ENCODE peak calls at places on chromosomes 4 and X, in five cellular contexts. One of them, this sample, is unnamed.
A peak's percentile ranks its signal among the peaks of the same experiment; 100 is the strongest.

GRCh38 chr4:24089831-24090531 is 200.1 kb upstream of the PPARGC1A start:
- DNase-seq in epithelial cell of esophagus: peak; percentile 18
- DNase-seq in foreskin fibroblast: peak; percentile 80
- DNase-seq in heart right ventricle: no peak
- DNase-seq in Calu3: no peak
- DNase-seq in this sample: no peak

GRCh38 chrX:56385960-56386359 is 153.8 kb downstream of the KLF8 start:
- DNase-seq in epithelial cell of esophagus: no peak
- DNase-seq in foreskin fibroblast: no peak
- DNase-seq in heart right ventricle: no peak
- DNase-seq in Calu3: no peak
- DNase-seq in this sample: no peak

GRCh38 chrX:103453655-103454054 is 65.6 kb downstream of the RAB40A start:
- DNase-seq in epithelial cell of esophagus: peak; percentile 92
- DNase-seq in foreskin fibroblast: peak; percentile 92
- DNase-seq in heart right ventricle: no peak
- DNase-seq in Calu3: no peak
- DNase-seq in this sample: peak; percentile 83

GRCh38 chr4:13559414-13559813 is 15.1 kb upstream of the NKX3-2 start:
- DNase-seq in epithelial cell of esophagus: peak; percentile 68
- DNase-seq in foreskin fibroblast: peak; percentile 82
- DNase-seq in heart right ventricle: no peak
- DNase-seq in Calu3: no peak
- DNase-seq in this sample: peak; percentile 89

GRCh38 chr4:53861856-53862610 is 202.4 kb downstream of the CHIC2 start:
- DNase-seq in epithelial cell of esophagus: peak; percentile 59
- DNase-seq in foreskin fibroblast: peak; percentile 95
- DNase-seq in heart right ventricle: peak; percentile 45
- DNase-seq in Calu3: no peak
- DNase-seq in this sample: peak; percentile 92

GRCh38 chr4:100288167-100288566 is 97.9 kb upstream of the DDIT4L start:
- DNase-seq in epithelial cell of esophagus: peak; percentile 80
- DNase-seq in foreskin fibroblast: peak; percentile 41
- DNase-seq in heart right ventricle: no peak
- DNase-seq in Calu3: no peak
- DNase-seq in this sample: no peak

GRCh38 chrX:30618160-30618765 is 35.0 kb upstream of the GK start:
- DNase-seq in epithelial cell of esophagus: peak; percentile 18
- DNase-seq in foreskin fibroblast: no peak
- DNase-seq in heart right ventricle: no peak
- DNase-seq in Calu3: peak; percentile 1
- DNase-seq in this sample: no peak

GRCh38 chr4:673349-674091 is 556 bp downstream of the ATP5ME start:
- DNase-seq in epithelial cell of esophagus: peak; percentile 29
- DNase-seq in foreskin fibroblast: peak; percentile 67
- DNase-seq in heart right ventricle: peak; percentile 47
- DNase-seq in Calu3: peak; percentile 22
- DNase-seq in this sample: no peak

GRCh38 chr4:150867148-150867547 is 147.9 kb downstream of the LRBA start:
- DNase-seq in epithelial cell of esophagus: peak; percentile 86
- DNase-seq in foreskin fibroblast: peak; percentile 81
- DNase-seq in heart right ventricle: peak; percentile 59
- DNase-seq in Calu3: peak; percentile 39
- DNase-seq in this sample: peak; percentile 60

GRCh38 chr4:124025423-124025822 is 628.8 kb downstream of the SPRY1 start:
- DNase-seq in epithelial cell of esophagus: no peak
- DNase-seq in foreskin fibroblast: no peak
- DNase-seq in heart right ventricle: no peak
- DNase-seq in Calu3: no peak
- DNase-seq in this sample: no peak

GRCh38 chrX:47623540-47624027 is 3.9 kb upstream of the SYN1 start:
- DNase-seq in epithelial cell of esophagus: peak; percentile 67
- DNase-seq in foreskin fibroblast: peak; percentile 83
- DNase-seq in heart right ventricle: peak; percentile 56
- DNase-seq in Calu3: peak; percentile 69
- DNase-seq in this sample: peak; percentile 46

GRCh38 chrX:138945219-138945618 is 233.7 kb upstream of the FGF13 start:
- DNase-seq in epithelial cell of esophagus: peak; percentile 69
- DNase-seq in foreskin fibroblast: no peak
- DNase-seq in heart right ventricle: no peak
- DNase-seq in Calu3: no peak
- DNase-seq in this sample: no peak

GRCh38 chr4:134935320-134935719 is 733.7 kb upstream of the PABPC4L start:
- DNase-seq in epithelial cell of esophagus: peak; percentile 30
- DNase-seq in foreskin fibroblast: no peak
- DNase-seq in heart right ventricle: no peak
- DNase-seq in Calu3: peak; percentile 42
- DNase-seq in this sample: no peak

GRCh38 chrX:79290596-79290995 is 76.5 kb downstream of the ITM2A start:
- DNase-seq in epithelial cell of esophagus: no peak
- DNase-seq in foreskin fibroblast: no peak
- DNase-seq in heart right ventricle: no peak
- DNase-seq in Calu3: no peak
- DNase-seq in this sample: no peak

GRCh38 chr4:53905281-53905934 is 159.0 kb downstream of the CHIC2 start:
- DNase-seq in epithelial cell of esophagus: no peak
- DNase-seq in foreskin fibroblast: no peak
- DNase-seq in heart right ventricle: no peak
- DNase-seq in Calu3: no peak
- DNase-seq in this sample: no peak

GRCh38 chr4:139184129-139184528 is 7.1 kb upstream of the ELF2 start:
- DNase-seq in epithelial cell of esophagus: peak; percentile 62
- DNase-seq in foreskin fibroblast: peak; percentile 71
- DNase-seq in heart right ventricle: no peak
- DNase-seq in Calu3: no peak
- DNase-seq in this sample: no peak

GRCh38 chr4:127995776-127996175 is 30.6 kb downstream of the ABHD18 start:
- DNase-seq in epithelial cell of esophagus: peak; percentile 82
- DNase-seq in foreskin fibroblast: peak; percentile 70
- DNase-seq in heart right ventricle: no peak
- DNase-seq in Calu3: no peak
- DNase-seq in this sample: peak; percentile 24

GRCh38 chr4:94365304-94365703 is 22.7 kb upstream of the HPGDS start:
- DNase-seq in epithelial cell of esophagus: no peak
- DNase-seq in foreskin fibroblast: peak; percentile 11
- DNase-seq in heart right ventricle: no peak
- DNase-seq in Calu3: no peak
- DNase-seq in this sample: no peak

GRCh38 chr4:17358236-17358635 is 153.7 kb downstream of the QDPR start:
- DNase-seq in epithelial cell of esophagus: no peak
- DNase-seq in foreskin fibroblast: no peak
- DNase-seq in heart right ventricle: no peak
- DNase-seq in Calu3: no peak
- DNase-seq in this sample: no peak

GRCh38 chr4:66489783-66490452 is 819.6 kb upstream of the EPHA5 start:
- DNase-seq in epithelial cell of esophagus: peak; percentile 67
- DNase-seq in foreskin fibroblast: no peak
- DNase-seq in heart right ventricle: no peak
- DNase-seq in Calu3: no peak
- DNase-seq in this sample: no peak

GRCh38 chr4:1208266-1208961 is 36.0 kb upstream of the SPON2 start:
- DNase-seq in epithelial cell of esophagus: no peak
- DNase-seq in foreskin fibroblast: peak; percentile 49
- DNase-seq in heart right ventricle: no peak
- DNase-seq in Calu3: no peak
- DNase-seq in this sample: no peak

GRCh38 chrX:65601126-65601525 is 66.3 kb upstream of the MSN start:
- DNase-seq in epithelial cell of esophagus: no peak
- DNase-seq in foreskin fibroblast: no peak
- DNase-seq in heart right ventricle: peak; percentile 19
- DNase-seq in Calu3: no peak
- DNase-seq in this sample: no peak

GRCh38 chrX:129876734-129877395 is 29.1 kb upstream of the UTP14A start:
- DNase-seq in epithelial cell of esophagus: peak; percentile 47
- DNase-seq in foreskin fibroblast: peak; percentile 59
- DNase-seq in heart right ventricle: no peak
- DNase-seq in Calu3: peak; percentile 32
- DNase-seq in this sample: peak; percentile 29

GRCh38 chrX:80578518-80579105 is 158.4 kb downstream of the TENT5D start:
- DNase-seq in epithelial cell of esophagus: peak; percentile 32
- DNase-seq in foreskin fibroblast: peak; percentile 8
- DNase-seq in heart right ventricle: no peak
- DNase-seq in Calu3: no peak
- DNase-seq in this sample: peak; percentile 0

GRCh38 chr4:88582493-88582892 is 9.8 kb upstream of the HERC3 start:
- DNase-seq in epithelial cell of esophagus: peak; percentile 69
- DNase-seq in foreskin fibroblast: peak; percentile 25
- DNase-seq in heart right ventricle: no peak
- DNase-seq in Calu3: no peak
- DNase-seq in this sample: no peak

DNA sequence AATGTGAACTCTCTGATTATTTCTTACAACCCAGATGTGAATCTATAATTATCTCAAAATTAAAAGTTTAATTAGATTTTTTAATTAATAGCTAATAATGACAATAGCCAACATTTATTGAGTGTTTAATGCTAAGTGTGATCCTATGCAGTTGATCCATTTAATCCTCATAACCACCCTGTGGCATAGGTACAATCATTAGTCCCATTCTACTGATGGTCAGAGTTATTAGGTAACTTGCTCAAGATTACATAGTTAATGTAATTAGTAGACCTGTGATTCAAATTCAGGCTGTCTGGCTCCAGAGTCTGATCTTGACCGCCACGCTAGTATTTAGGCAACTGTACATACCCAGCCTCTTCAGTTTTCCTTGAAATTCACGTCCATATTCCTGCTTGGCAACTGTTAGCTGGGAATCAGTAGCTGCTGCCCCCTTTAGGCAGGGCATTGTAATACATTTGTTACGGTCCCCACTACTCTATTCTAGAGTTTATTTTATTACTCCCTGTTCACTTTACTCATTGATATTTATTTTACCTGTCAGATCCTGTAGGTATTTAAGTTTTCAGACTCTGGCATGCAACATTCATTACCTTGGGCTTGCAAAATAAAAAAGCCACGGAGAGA is 20.6 kb upstream of the TEC start:
- DNase-seq in epithelial cell of esophagus: peak; percentile 56
- DNase-seq in foreskin fibroblast: peak; percentile 53
- DNase-seq in heart right ventricle: no peak
- DNase-seq in Calu3: peak; percentile 47
- DNase-seq in this sample: no peak
- TF ChIP-seq CTCF in epithelial cell of esophagus: peak; percentile 83
- TF ChIP-seq CTCF in foreskin fibroblast: peak; percentile 59
- TF ChIP-seq CTCF in heart right ventricle: peak; percentile 44
- TF ChIP-seq CTCF in Calu3: peak; percentile 32
- TF ChIP-seq CTCF in this sample: peak; percentile 68

GRCh38 chr4:133839326-133839725 is 362.3 kb downstream of the PABPC4L start:
- DNase-seq in epithelial cell of esophagus: peak; percentile 19
- DNase-seq in foreskin fibroblast: no peak
- DNase-seq in heart right ventricle: no peak
- DNase-seq in Calu3: no peak
- DNase-seq in this sample: no peak
- TF ChIP-seq CTCF in epithelial cell of esophagus: no peak
- TF ChIP-seq CTCF in foreskin fibroblast: no peak
- TF ChIP-seq CTCF in heart right ventricle: no peak
- TF ChIP-seq CTCF in Calu3: no peak
- TF ChIP-seq CTCF in this sample: no peak

DNA sequence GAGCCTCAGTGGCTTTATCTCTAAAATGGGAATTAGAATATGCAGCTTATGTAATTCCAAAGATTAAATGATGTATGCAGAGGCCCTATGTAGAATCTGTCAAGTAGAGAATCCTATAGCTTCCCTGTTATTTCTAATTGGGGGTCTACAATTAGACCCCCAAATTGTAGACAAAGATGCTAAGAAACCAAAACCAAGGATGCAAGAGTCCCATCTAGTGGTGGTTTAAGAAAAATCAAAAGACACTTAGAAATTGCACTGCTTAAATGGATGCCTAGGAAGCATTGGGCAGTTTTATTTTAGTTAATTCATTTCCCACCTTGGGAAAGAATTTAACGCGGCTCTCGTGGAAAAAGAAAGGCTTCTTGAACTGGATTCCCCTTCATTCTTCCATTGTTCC is 115.2 kb downstream of the GABRA2 start:
- DNase-seq in epithelial cell of esophagus: no peak
- DNase-seq in foreskin fibroblast: no peak
- DNase-seq in heart right ventricle: no peak
- DNase-seq in Calu3: no peak
- DNase-seq in this sample: no peak
- TF ChIP-seq CTCF in epithelial cell of esophagus: peak; percentile 16
- TF ChIP-seq CTCF in foreskin fibroblast: no peak
- TF ChIP-seq CTCF in heart right ventricle: no peak
- TF ChIP-seq CTCF in Calu3: no peak
- TF ChIP-seq CTCF in this sample: no peak

DNA sequence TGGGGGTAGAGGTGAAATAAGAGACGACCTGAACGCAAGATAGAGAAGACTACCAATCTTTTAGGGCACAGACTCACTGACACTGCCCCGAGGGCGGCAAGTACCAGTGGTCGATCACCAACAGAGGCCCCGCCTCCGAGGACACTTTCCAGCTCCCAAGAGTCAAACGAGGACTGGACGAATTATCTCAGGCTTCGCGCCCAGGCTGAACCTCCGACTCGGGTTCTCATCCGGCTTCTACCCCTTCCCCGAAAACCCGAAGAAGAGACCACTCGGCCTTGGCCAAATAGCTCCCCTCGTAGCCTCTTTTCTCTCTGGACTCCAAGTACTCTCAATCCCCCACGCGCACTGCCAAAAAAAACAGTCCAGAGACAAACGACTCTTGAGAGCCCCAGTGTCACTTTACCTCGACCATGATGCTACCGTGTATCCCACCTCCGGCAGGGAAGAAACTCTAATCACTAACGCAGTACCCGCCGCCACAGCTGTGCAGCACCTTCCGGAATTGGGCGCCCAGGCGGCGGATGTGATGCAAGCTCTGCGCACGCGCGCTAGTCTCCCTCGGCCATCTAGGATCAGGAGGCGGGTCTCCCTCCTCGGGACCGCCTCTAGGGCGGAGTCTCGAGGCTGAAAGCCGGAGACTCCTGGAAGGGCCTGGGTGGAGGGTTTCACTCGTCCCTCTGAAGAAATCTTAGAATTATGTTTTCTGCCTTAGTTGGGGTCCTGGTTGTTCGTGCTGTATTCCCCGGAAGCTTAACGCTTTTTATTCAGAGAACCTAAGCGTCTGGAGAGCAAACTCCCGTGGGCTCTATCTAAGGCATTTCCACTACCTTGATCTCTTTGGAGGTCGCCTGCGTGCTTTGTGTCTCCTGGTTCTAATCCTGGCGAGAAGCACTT is at the start of gene PLRG1:
- DNase-seq in epithelial cell of esophagus: peak; percentile 95
- DNase-seq in foreskin fibroblast: peak; percentile 99
- DNase-seq in heart right ventricle: peak; percentile 95
- DNase-seq in Calu3: peak; percentile 91
- DNase-seq in this sample: peak; percentile 82
- TF ChIP-seq CTCF in epithelial cell of esophagus: peak; percentile 20
- TF ChIP-seq CTCF in foreskin fibroblast: no peak
- TF ChIP-seq CTCF in heart right ventricle: no peak
- TF ChIP-seq CTCF in Calu3: no peak
- TF ChIP-seq CTCF in this sample: no peak

This sample was measured in HFF-Myc.